ENCODE peak calls at places on chromosomes 1 and 21, in five cellular contexts. S is PC-3, J is neuronal stem cell, L is IMR-90, B is fibroblast of lung. Z is an unnamed sample.

GRCh38 chr1:154466879-154467767 is 34.9 kb upstream of the TDRD10 start:
- DNase-seq in S (no peak), B (no peak), L (no peak), J (no peak), Z (no peak)

GRCh38 chr1:38028671-38029070 is 16.1 kb downstream of the UTP11 start:
- DNase-seq in L (no peak), S (no peak), J (no peak), B (no peak), Z (peak)

GRCh38 chr1:227894306-227894721 is 53.4 kb downstream of the WNT9A start:
- DNase-seq in B (no peak), S (no peak), L (no peak), J (no peak), Z (no peak)

GRCh38 chr1:208928335-208928734 is 655.2 kb upstream of the CAMK1G start:
- DNase-seq in J (no peak), L (no peak), S (peak), B (peak), Z (no peak)

GRCh38 chr1:232620356-232620841 is 9.5 kb downstream of the SIPA1L2 start:
- DNase-seq in L (peak), B (peak), S (peak), J (no peak), Z (no peak)

GRCh38 chr1:243917863-243918565 is 68.0 kb upstream of the AKT3 start:
- DNase-seq in L (peak), J (no peak), S (peak), B (peak), Z (peak)

GRCh38 chr1:94092210-94092613 is 28.7 kb downstream of the ABCA4 start:
- DNase-seq in L (peak), J (no peak), S (no peak), B (peak), Z (no peak)

GRCh38 chr1:205813755-205814058 is 709 bp upstream of the SLC41A1 start:
- DNase-seq in S (peak), L (peak), J (no peak), B (no peak), Z (peak)

GRCh38 chr1:202585591-202585934 is 124.7 kb downstream of the SYT2 start:
- DNase-seq in B (peak), S (no peak), J (no peak), L (peak), Z (no peak)

GRCh38 chr1:67524143-67525052 is 94.2 kb upstream of the SERBP1 start:
- DNase-seq in L (no peak), B (peak), S (peak), J (no peak), Z (no peak)

GRCh38 chr1:182650678-182651669 is 33.4 kb downstream of the RGS8 start:
- DNase-seq in S (no peak), B (no peak), J (no peak), L (no peak), Z (peak)

GRCh38 chr1:221837886-221838285 is 96.0 kb upstream of the DUSP10 start:
- DNase-seq in S (no peak), B (no peak), L (no peak), J (no peak), Z (peak)

GRCh38 chr1:110229348-110230001 is 19.4 kb downstream of the KCNC4 start:
- DNase-seq in B (peak), S (no peak), L (no peak), J (no peak), Z (no peak)

GRCh38 chr1:21229246-21230000 is 52.7 kb upstream of the EIF4G3 start:
- DNase-seq in B (peak), J (no peak), L (peak), S (peak), Z (no peak)

GRCh38 chr1:151759241-151759640 is 4.1 kb downstream of the MRPL9 start:
- DNase-seq in S (no peak), L (peak), J (no peak), B (peak), Z (no peak)

GRCh38 chr1:234684854-234685253 is 74.9 kb upstream of the IRF2BP2 start:
- DNase-seq in B (no peak), J (no peak), L (no peak), S (no peak), Z (no peak)

GRCh38 chr1:192788184-192788583 is 20.7 kb upstream of the RGS2 start:
- DNase-seq in S (peak), J (peak), B (peak), L (peak), Z (no peak)

GRCh38 chr1:164263540-164263939 is 295.4 kb upstream of the PBX1 start:
- DNase-seq in B (no peak), S (peak), J (no peak), L (no peak), Z (no peak)

GRCh38 chr1:110433803-110434202 is 17.1 kb upstream of the PROK1 start:
- DNase-seq in B (peak), S (peak), J (peak), L (peak), Z (peak)

GRCh38 chr1:53819387-53819786 is 18.7 kb downstream of the NDC1 start:
- DNase-seq in J (no peak), B (no peak), S (no peak), L (no peak), Z (no peak)

GRCh38 chr1:13543451-13543911 is 29.7 kb upstream of the LRRC38 start:
- DNase-seq in S (no peak), B (no peak), L (no peak), J (no peak), Z (no peak)

GRCh38 chr1:150558761-150559626 is 9.8 kb downstream of the ADAMTSL4 start:
- DNase-seq in J (no peak), B (no peak), S (no peak), L (no peak), Z (no peak)

GRCh38 chr1:94193128-94193527 is 44.3 kb downstream of the ARHGAP29 start:
- DNase-seq in S (no peak), L (no peak), J (no peak), B (no peak), Z (no peak)

GRCh38 chr1:82718719-82719419 is 918.1 kb downstream of the ADGRL2 start:
- DNase-seq in J (no peak), B (no peak), L (no peak), S (no peak), Z (no peak)

GRCh38 chr1:230760360-230760827 is 13.2 kb downstream of the CAPN9 start:
- DNase-seq in S (peak), J (no peak), L (no peak), B (no peak), Z (no peak)

GRCh38 chr1:94236021-94236491 is 1.3 kb downstream of the ARHGAP29 start:
- DNase-seq in S (peak), L (peak), J (peak), B (peak), Z (no peak)

GRCh38 chr1:164726235-164726634 is 167.3 kb downstream of the PBX1 start:
- DNase-seq in B (peak), S (peak), L (peak), J (no peak), Z (no peak)

GRCh38 chr21:33230518-33231324 is 983 bp downstream of the IFNAR2 start:
- DNase-seq in J (peak), S (peak), L (peak), B (peak), Z (peak)

GRCh38 chr1:13950637-13951036 is 250.6 kb downstream of the PRDM2 start:
- DNase-seq in J (no peak), B (no peak), S (no peak), L (no peak), Z (no peak)

GRCh38 chr1:210076620-210077019 is 138.6 kb downstream of the SYT14 start:
- DNase-seq in L (no peak), B (peak), J (no peak), S (no peak), Z (no peak)

DNA sequence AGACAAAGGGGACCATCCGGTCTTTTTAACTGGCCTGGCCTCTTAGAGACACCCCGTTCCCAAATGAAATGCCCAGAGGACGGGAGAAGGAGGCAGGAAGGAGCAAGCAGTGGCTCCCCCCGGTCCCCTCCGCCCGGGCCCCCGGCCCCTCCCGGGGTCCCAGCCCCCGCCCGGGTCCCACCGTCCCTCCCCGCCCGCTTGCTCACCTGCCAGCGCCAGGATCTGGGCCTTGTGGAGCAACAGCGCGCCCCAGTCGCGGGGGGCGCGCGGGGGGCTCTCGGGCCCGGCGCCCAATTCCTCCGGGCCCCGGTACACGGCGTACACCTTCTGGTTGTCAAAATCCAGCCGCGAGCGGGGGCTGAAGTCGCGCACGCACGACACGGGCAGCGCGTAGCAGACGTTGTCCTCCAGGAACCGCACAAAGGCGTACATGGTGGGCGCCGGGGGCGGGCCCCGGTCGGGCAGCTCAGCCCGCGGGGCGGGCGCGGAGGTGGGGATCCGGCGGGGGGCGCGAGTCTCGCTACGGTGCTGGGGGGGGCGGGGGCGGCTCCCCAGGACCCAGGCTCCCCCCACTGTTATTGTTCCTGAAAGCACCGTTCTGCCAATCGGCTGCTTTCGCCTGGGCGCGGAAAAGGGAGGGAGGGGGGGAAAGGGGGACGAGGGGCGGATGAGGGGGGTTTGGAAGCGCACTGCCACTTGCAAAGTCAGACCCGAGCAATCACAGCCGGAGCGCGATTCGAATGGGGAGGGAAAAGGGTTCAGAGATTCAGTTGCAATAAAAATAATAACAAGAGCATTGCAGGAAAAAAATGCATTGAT is at the start of gene BEND5:
- DNase-seq in S (peak), J (peak), B (peak), L (peak), Z (no peak)
- H3K9ac ChIP-seq in S (peak), J (peak), B (no peak), L (peak), Z (peak)

GRCh38 chr1:3668148-3668547 is 15.8 kb downstream of the TP73 start:
- DNase-seq in B (no peak), J (no peak), L (no peak), S (no peak), Z (no peak)
- H3K9ac ChIP-seq in B (no peak), J (no peak), L (no peak), S (no peak), Z (no peak)

GRCh38 chr1:30880631-30881155 is 27.9 kb downstream of the SDC3 start:
- DNase-seq in J (no peak), L (no peak), S (no peak), B (no peak), Z (no peak)

GRCh38 chr1:30879126-30879786 is 29.3 kb downstream of the SDC3 start:
- DNase-seq in S (peak), J (no peak), L (peak), B (peak), Z (no peak)

GRCh38 chr1:30878559-30878958 is 30.0 kb downstream of the SDC3 start:
- DNase-seq in L (no peak), B (no peak), J (no peak), S (no peak), Z (no peak)

GRCh38 chr1:30881266-30882181 is 27.0 kb downstream of the SDC3 start:
- DNase-seq in S (no peak), J (no peak), L (no peak), B (no peak), Z (no peak)

DNA sequence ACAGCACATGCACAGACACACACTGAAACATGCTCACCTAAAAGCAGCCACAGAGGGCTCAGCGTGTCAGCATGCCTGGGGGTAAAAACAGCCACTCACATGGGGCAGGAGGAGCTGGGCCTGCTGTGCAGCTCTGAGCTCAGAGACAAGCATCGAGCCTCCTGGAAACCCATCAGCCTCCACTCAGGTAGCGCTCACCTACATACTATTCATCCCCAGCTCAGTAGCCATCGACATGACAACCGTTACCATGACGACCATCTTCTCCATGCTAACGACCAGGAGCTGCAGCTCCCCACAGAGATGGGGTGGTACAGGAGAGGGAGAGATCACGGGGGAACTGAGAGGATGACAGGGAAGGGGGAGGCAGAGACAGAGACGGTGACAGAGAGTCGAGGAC is 28.6 kb downstream of the SDC3 start:
- DNase-seq in S (peak), J (no peak), L (no peak), B (no peak), Z (no peak)
- H3K9ac ChIP-seq in S (no peak), J (no peak), L (no peak), B (no peak), Z (no peak)

DNA sequence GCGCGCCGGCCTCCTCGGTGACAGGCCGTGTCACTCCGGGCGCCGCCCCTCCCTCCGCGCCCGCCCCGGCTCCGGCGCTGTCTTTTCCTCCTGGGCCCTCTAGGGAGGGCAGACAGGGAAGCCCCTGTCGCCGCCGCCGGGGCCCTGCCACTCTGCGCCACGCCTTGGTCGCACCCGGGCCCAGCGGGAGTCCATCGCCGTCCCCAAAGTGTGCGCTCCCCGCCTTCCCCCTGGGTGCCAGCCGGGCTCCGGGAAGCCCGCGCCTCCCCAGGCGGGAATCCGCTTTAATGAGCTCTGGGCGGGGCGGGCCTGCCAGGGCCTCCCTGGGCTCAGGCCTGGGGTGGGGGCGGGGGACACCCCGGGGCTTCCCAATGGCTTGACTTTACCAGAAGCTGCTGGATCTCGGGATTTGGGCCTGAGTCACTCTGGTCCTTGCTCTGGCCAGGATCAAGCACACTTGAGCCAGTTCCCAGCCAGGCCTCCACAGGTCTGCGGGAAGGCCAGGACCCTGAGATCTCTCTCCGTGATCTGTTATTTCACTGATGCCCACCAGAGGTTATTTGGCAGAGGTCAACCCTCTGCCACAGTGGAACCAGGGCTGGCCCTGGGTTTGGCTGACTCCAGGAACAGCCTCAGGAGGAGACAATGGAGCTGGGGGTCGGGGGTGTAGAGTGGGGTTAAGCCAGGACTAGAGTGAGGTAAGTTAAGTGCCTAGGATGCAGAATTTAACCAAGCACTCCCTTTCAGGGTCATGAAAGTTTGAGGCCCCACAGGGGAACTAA is 178.4 kb upstream of the EDN2 start:
- DNase-seq in B (peak), J (peak), L (peak), S (peak), Z (no peak)
- H3K9ac ChIP-seq in B (peak), J (no peak), L (peak), S (peak), Z (no peak)

DNA sequence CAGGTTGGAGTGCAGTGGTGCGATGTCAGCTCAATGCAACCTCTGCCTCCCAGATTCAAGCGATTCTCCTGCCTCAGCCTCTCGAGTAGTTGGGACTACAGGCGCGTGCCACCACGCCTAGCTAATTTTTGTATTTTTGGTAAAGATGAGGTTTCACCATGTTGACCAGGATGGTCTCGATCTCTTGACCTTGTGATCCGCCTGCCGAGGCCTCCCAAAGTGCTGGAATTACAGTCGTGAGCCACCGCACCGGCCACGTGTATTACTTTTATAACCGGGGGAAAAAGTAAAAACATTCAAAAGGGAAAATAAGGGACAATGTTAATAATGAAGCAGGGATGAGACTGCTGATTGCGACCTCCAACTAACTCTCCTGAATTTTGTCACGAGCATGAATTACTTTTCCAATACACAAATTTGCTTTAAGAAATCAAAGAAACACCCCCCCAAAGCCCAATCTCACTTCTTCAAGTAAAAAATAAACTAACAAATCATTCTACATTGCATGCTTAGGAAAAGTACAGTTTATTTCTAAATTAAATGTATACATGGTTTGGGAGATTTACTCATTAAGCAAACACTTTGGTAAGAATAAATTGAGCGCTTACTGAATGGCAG is 550 bp upstream of the ZBED6 start:
- DNase-seq in S (no peak), L (no peak), B (no peak), J (no peak), Z (no peak)
- H3K9ac ChIP-seq in S (peak), L (no peak), B (peak), J (no peak), Z (peak)

GRCh38 chr1:18885311-18886002 is 16.9 kb downstream of the ALDH4A1 start:
- DNase-seq in B (no peak), S (no peak), L (no peak), J (no peak), Z (no peak)

GRCh38 chr1:18883636-18884418 is 18.5 kb downstream of the ALDH4A1 start:
- DNase-seq in L (peak), S (peak), B (peak), J (peak), Z (peak)

GRCh38 chr1:18884727-18885126 is 17.6 kb downstream of the ALDH4A1 start:
- DNase-seq in L (no peak), S (no peak), B (no peak), J (no peak), Z (no peak)

GRCh38 chr1:18883079-18883478 is 19.3 kb downstream of the ALDH4A1 start:
- DNase-seq in S (no peak), B (no peak), J (no peak), L (no peak), Z (no peak)

GRCh38 chr1:18884419-18884717 is 18.0 kb downstream of the ALDH4A1 start:
- DNase-seq in S (no peak), J (no peak), B (no peak), L (no peak), Z (no peak)
- H3K9ac ChIP-seq in S (no peak), J (no peak), B (no peak), L (no peak), Z (no peak)

GRCh38 chr1:180435566-180435965 is 66.8 kb downstream of the ACBD6 start:
- DNase-seq in S (no peak), L (no peak), B (no peak), J (no peak), Z (no peak)
- H3K9ac ChIP-seq in S (no peak), L (no peak), B (no peak), J (no peak), Z (no peak)

GRCh38 chr1:156892190-156893047 is 1.1 kb upstream of the PEAR1 start:
- DNase-seq in S (peak), L (peak), B (peak), J (peak), Z (peak)
- H3K9ac ChIP-seq in S (no peak), L (no peak), B (no peak), J (no peak), Z (no peak)

DNA sequence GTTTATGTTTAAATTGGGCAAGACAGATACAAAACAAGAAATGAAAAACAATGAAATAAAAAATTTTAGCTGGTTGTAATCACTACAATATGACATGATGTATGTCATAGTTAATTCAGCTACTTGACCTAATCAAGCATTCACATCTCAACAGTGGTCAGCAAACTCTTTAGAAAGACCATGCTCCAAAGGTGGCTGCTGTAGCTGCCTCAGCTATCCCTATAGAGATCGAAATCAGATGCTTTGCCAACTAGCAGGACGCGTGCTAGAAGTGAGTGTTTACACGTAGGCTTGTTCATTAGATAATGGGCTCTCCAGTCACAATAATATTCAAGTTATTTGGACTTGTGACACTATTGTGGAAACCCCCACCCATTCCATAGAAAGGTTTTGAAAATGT is 25.9 kb downstream of the RGS5 start:
- DNase-seq in B (no peak), L (no peak), S (no peak), J (no peak), Z (no peak)
- H3K9ac ChIP-seq in B (no peak), L (no peak), S (no peak), J (no peak), Z (no peak)

GRCh38 chr1:59025898-59026426 is 242.1 kb upstream of the JUN start:
- DNase-seq in S (no peak), J (no peak), B (peak), L (peak), Z (no peak)

GRCh38 chr1:59027176-59027575 is 243.3 kb upstream of the JUN start:
- DNase-seq in S (no peak), L (peak), B (no peak), J (no peak), Z (no peak)

GRCh38 chr1:59022799-59023198 is 239.0 kb upstream of the JUN start:
- DNase-seq in J (no peak), S (no peak), B (no peak), L (no peak), Z (no peak)

GRCh38 chr1:59026472-59026948 is 242.7 kb upstream of the JUN start:
- DNase-seq in J (no peak), B (peak), S (peak), L (peak), Z (no peak)

GRCh38 chr1:59025201-59025600 is 241.4 kb upstream of the JUN start:
- DNase-seq in J (no peak), S (peak), B (peak), L (peak), Z (no peak)
- H3K9ac ChIP-seq in J (no peak), S (no peak), B (no peak), L (no peak), Z (no peak)

Z was measured in MM.1S.